ENCODE peak calls at places on chromosomes 1 and 21, in seven cellular contexts. Z is transverse colon, V is stomach, U is breast epithelium, L is hepatocyte, N is neural progenitor cell, X is Peyer's patch. T is an unnamed sample.

GRCh38 chr1:203216274-203217138 is 13.0 kb downstream of the CHIT1 start:
- DNase-seq in N (peak; percentile 85), X (no peak), V (peak; percentile 52), L (peak; percentile 82), Z (peak; percentile 42), U (no peak), T (no peak)

GRCh38 chr1:105872761-105873286 is 1183.7 kb upstream of the PRMT6 start:
- DNase-seq in L (no peak), X (no peak), N (no peak), V (no peak), U (no peak), Z (no peak), T (no peak)

GRCh38 chr1:207985996-207986395 is 75.1 kb upstream of the CD34 start:
- DNase-seq in L (no peak), X (no peak), Z (no peak), N (no peak), V (no peak), U (no peak), T (no peak)

GRCh38 chr1:24849653-24850295 is 80.3 kb downstream of the RUNX3 start:
- DNase-seq in U (no peak), V (peak; percentile 25), L (peak; percentile 59), X (peak; percentile 58), Z (peak; percentile 42), N (peak; percentile 65), T (no peak)

GRCh38 chr1:27970401-27970800 is 10.6 kb downstream of the XKR8 start:
- DNase-seq in X (no peak), N (no peak), Z (no peak), L (no peak), U (no peak), V (no peak), T (no peak)

GRCh38 chr1:77876884-77877283 is 11.5 kb upstream of the NEXN start:
- DNase-seq in L (no peak), N (no peak), U (no peak), V (no peak), X (no peak), Z (no peak), T (no peak)

GRCh38 chr1:228463559-228464455 is 23.4 kb upstream of the RNF187 start:
- DNase-seq in L (peak; percentile 34), N (peak; percentile 84), V (peak; percentile 27), X (no peak), U (no peak), Z (peak; percentile 39), T (no peak)

GRCh38 chr1:151729157-151729965 is 8.0 kb downstream of the RIIAD1 start:
- DNase-seq in V (no peak), U (no peak), X (peak; percentile 52), Z (no peak), N (no peak), L (no peak), T (no peak)

GRCh38 chr1:159239551-159240220 is 35.0 kb downstream of the ACKR1 start:
- DNase-seq in U (no peak), X (no peak), V (no peak), Z (no peak), L (no peak), N (no peak), T (no peak)

GRCh38 chr1:14945132-14946010 is 208.2 kb upstream of the TMEM51 start:
- DNase-seq in V (peak; percentile 30), U (peak; percentile 80), L (peak; percentile 75), N (peak; percentile 64), Z (peak; percentile 50), X (no peak), T (peak; percentile 76)

GRCh38 chr1:52059326-52059725 is 3.2 kb downstream of the BTF3L4 start:
- DNase-seq in X (no peak), N (no peak), L (no peak), Z (no peak), U (no peak), V (no peak), T (no peak)

GRCh38 chr1:226135059-226135651 is 51.4 kb downstream of the ACBD3 start:
- DNase-seq in L (peak; percentile 58), N (no peak), X (peak; percentile 86), Z (peak; percentile 81), V (peak; percentile 88), U (peak; percentile 61), T (peak; percentile 89)

GRCh38 chr1:16138772-16139221 is 17.1 kb downstream of the EPHA2 start:
- DNase-seq in Z (no peak), V (no peak), X (no peak), U (no peak), L (no peak), N (no peak), T (no peak)

GRCh38 chr1:62271932-62272728 is 47.1 kb downstream of the KANK4 start:
- DNase-seq in V (no peak), Z (no peak), U (no peak), N (peak; percentile 38), X (no peak), L (no peak), T (no peak)

GRCh38 chr1:154534263-154534844 is 24.1 kb downstream of the UBE2Q1 start:
- DNase-seq in N (peak; percentile 70), Z (peak; percentile 54), L (peak; percentile 76), V (peak; percentile 65), X (no peak), U (no peak), T (no peak)

DNA sequence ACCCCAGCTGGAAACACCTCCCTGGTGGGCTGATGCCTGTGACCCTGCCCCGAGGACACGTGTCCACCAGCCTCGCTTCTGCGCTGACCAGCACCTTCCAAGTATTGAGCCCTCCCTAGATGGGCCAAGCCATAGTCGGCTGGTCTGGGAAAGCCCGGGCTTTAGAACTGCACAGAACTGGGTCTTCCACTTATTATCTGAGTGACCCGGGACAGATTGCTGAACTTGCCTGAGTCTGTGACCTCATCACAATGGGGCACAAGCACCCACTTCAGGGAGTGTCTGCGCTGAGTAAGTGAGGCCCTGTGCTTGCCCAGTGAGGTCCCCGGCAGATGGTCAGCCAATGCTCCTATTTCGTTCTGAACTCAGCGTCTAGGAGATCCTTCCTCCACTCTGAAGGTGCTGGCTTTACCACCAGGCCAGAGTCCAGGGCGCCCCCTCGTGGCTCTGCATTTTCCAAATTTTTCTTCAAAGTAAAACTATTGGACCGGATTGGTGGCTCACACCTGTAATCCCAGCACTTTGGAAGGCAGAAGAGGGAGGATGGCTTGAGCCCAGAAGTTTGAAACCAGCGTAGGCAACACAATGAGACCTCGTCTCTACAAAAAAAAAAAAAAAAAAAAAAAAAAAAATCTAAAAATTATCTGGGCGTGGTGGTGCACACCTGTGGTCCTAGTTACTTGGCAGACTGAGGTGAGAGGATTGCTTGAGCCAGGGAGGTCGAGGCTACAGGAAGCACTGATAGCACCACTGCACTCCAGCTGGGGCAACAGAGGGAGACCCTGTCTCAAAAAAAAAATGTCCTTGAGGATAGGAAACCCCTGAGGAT is 61.8 kb downstream of the FCRL5 start:
- DNase-seq in V (peak; percentile 80), Z (peak; percentile 88), N (peak; percentile 82), L (peak; percentile 81), U (peak; percentile 33), X (peak; percentile 83), T (peak; percentile 80)
- TF ChIP-seq CTCF in V (peak; percentile 15), Z (peak; percentile 65), N (peak; percentile 83), L (peak; percentile 68), U (peak; percentile 36), X (peak; percentile 59), T (peak; percentile 56)

GRCh38 chr21:33023574-33024277 is 2.0 kb upstream of the OLIG2 start:
- DNase-seq in Z (no peak), L (no peak), U (no peak), X (no peak), V (no peak), N (peak; percentile 75), T (no peak)

GRCh38 chr21:33022828-33023573 is 2.7 kb upstream of the OLIG2 start:
- DNase-seq in X (no peak), Z (no peak), V (no peak), U (no peak), L (no peak), N (peak; percentile 67), T (no peak)

GRCh38 chr21:33021150-33021549 is 4.6 kb upstream of the OLIG2 start:
- DNase-seq in U (no peak), V (no peak), X (no peak), L (no peak), N (no peak), Z (no peak), T (no peak)

GRCh38 chr21:33021667-33022066 is 4.1 kb upstream of the OLIG2 start:
- DNase-seq in V (no peak), Z (no peak), X (no peak), U (no peak), N (no peak), L (no peak), T (no peak)

DNA sequence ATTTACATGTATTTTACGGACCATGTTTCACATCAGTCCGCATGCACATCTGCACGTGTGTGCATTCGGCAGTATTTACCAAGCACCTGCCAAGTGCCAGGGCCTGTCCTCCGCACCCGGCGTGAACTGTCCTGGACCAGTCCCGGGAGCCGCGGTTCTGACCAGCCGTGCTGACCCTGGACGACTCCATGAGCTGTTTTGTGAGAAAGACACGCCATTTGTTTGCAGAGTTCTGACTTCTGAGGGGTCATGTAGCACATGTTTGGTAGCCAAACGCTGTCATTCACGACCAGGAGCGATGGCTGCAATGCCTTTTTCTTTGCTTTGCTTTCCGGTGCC is 3.3 kb upstream of the OLIG2 start:
- DNase-seq in V (no peak), Z (no peak), L (no peak), N (no peak), X (no peak), U (no peak), T (no peak)
- H3K4me3 ChIP-seq in V (peak overlapping the region; percentile 8), Z (no peak overlapping the region), L (no peak overlapping the region), N (peak overlapping the region; percentile 21), X (no peak overlapping the region), U (no peak overlapping the region), T (no peak overlapping the region)

GRCh38 chr1:186708578-186709203 is 28.5 kb upstream of the PTGS2 start:
- DNase-seq in L (no peak), N (no peak), U (no peak), Z (no peak), X (no peak), V (no peak), T (no peak)
- H3K27ac ChIP-seq in L (no peak overlapping the region), N (no peak overlapping the region), U (no peak overlapping the region), Z (no peak overlapping the region), X (no peak overlapping the region), V (no peak overlapping the region), T (no peak overlapping the region)

GRCh38 chr1:210264521-210265380 is 32.2 kb downstream of the SERTAD4 start:
- DNase-seq in X (no peak), U (no peak), L (peak; percentile 22), V (no peak), Z (no peak), N (no peak), T (no peak)
- TF ChIP-seq CTCF in X (no peak), U (no peak), L (peak; percentile 33), V (no peak), Z (no peak), N (peak; percentile 36), T (peak; percentile 17)